ENCODE peak calls at places on chromosomes 4 and X, in five cellular contexts. One of them, this sample, is unnamed.

GRCh38 chrX:70168238-70169188 is 8.8 kb upstream of the DGAT2L6 start:
- DNase-seq in activated T-helper 1 cell treated with anti-CD3 and anti-CD28 coated beads, Interleukin-12 subunit alpha, Interleukin-12 subunit beta, Interleukin-2, Interleukin-4 antibody, amounts not matched to agents 30 ng/mL and 10 ng/mL and 1 ng/mL, durations not matched to agents 14 hours and 24 hours and 36 hours: no peak
- DNase-seq in stimulated activated CD4-positive, alpha-beta T cell treated with anti-CD3 and anti-CD28 coated beads, Interleukin-15, amount 100 ng/mL, for 1 hour: no peak
- DNase-seq in ELR: peak; percentile 77
- DNase-seq in brain microvascular endothelial cell: peak; percentile 55
- DNase-seq in this sample: no peak

GRCh38 chr4:86362510-86362909 is 2.7 kb upstream of the MAPK10 start:
- DNase-seq in brain microvascular endothelial cell: no peak
- DNase-seq in activated T-helper 1 cell treated with anti-CD3 and anti-CD28 coated beads, Interleukin-12 subunit alpha, Interleukin-12 subunit beta, Interleukin-2, Interleukin-4 antibody, amounts not matched to agents 30 ng/mL and 10 ng/mL and 1 ng/mL, durations not matched to agents 14 hours and 24 hours and 36 hours: no peak
- DNase-seq in stimulated activated CD4-positive, alpha-beta T cell treated with anti-CD3 and anti-CD28 coated beads, Interleukin-15, amount 100 ng/mL, for 1 hour: no peak
- DNase-seq in ELR: no peak
- DNase-seq in this sample: no peak

GRCh38 chr4:182346675-182347375 is 103.6 kb downstream of the TENM3 start:
- DNase-seq in brain microvascular endothelial cell: no peak
- DNase-seq in ELR: no peak
- DNase-seq in stimulated activated CD4-positive, alpha-beta T cell treated with anti-CD3 and anti-CD28 coated beads, Interleukin-15, amount 100 ng/mL, for 1 hour: no peak
- DNase-seq in activated T-helper 1 cell treated with anti-CD3 and anti-CD28 coated beads, Interleukin-12 subunit alpha, Interleukin-12 subunit beta, Interleukin-2, Interleukin-4 antibody, amounts not matched to agents 30 ng/mL and 10 ng/mL and 1 ng/mL, durations not matched to agents 14 hours and 24 hours and 36 hours: no peak
- DNase-seq in this sample: no peak

GRCh38 chr4:15396157-15396800 is 31.6 kb upstream of the C1QTNF7 start:
- DNase-seq in activated T-helper 1 cell treated with anti-CD3 and anti-CD28 coated beads, Interleukin-12 subunit alpha, Interleukin-12 subunit beta, Interleukin-2, Interleukin-4 antibody, amounts not matched to agents 30 ng/mL and 10 ng/mL and 1 ng/mL, durations not matched to agents 14 hours and 24 hours and 36 hours: peak; percentile 32
- DNase-seq in ELR: peak; percentile 57
- DNase-seq in brain microvascular endothelial cell: peak; percentile 60
- DNase-seq in stimulated activated CD4-positive, alpha-beta T cell treated with anti-CD3 and anti-CD28 coated beads, Interleukin-15, amount 100 ng/mL, for 1 hour: no peak
- DNase-seq in this sample: no peak

GRCh38 chrX:24494544-24495113 is 29.5 kb downstream of the PDK3 start:
- DNase-seq in brain microvascular endothelial cell: peak; percentile 58
- DNase-seq in stimulated activated CD4-positive, alpha-beta T cell treated with anti-CD3 and anti-CD28 coated beads, Interleukin-15, amount 100 ng/mL, for 1 hour: no peak
- DNase-seq in ELR: peak; percentile 62
- DNase-seq in activated T-helper 1 cell treated with anti-CD3 and anti-CD28 coated beads, Interleukin-12 subunit alpha, Interleukin-12 subunit beta, Interleukin-2, Interleukin-4 antibody, amounts not matched to agents 30 ng/mL and 10 ng/mL and 1 ng/mL, durations not matched to agents 14 hours and 24 hours and 36 hours: no peak
- DNase-seq in this sample: no peak

GRCh38 chr4:39786838-39787237 is 88.9 kb downstream of the UBE2K start:
- DNase-seq in activated T-helper 1 cell treated with anti-CD3 and anti-CD28 coated beads, Interleukin-12 subunit alpha, Interleukin-12 subunit beta, Interleukin-2, Interleukin-4 antibody, amounts not matched to agents 30 ng/mL and 10 ng/mL and 1 ng/mL, durations not matched to agents 14 hours and 24 hours and 36 hours: no peak
- DNase-seq in ELR: no peak
- DNase-seq in stimulated activated CD4-positive, alpha-beta T cell treated with anti-CD3 and anti-CD28 coated beads, Interleukin-15, amount 100 ng/mL, for 1 hour: no peak
- DNase-seq in brain microvascular endothelial cell: no peak
- DNase-seq in this sample: no peak

GRCh38 chr4:189124149-189124758 is 816.4 kb upstream of the FRG1 start:
- DNase-seq in stimulated activated CD4-positive, alpha-beta T cell treated with anti-CD3 and anti-CD28 coated beads, Interleukin-15, amount 100 ng/mL, for 1 hour: no peak
- DNase-seq in brain microvascular endothelial cell: peak; percentile 54
- DNase-seq in ELR: peak; percentile 14
- DNase-seq in activated T-helper 1 cell treated with anti-CD3 and anti-CD28 coated beads, Interleukin-12 subunit alpha, Interleukin-12 subunit beta, Interleukin-2, Interleukin-4 antibody, amounts not matched to agents 30 ng/mL and 10 ng/mL and 1 ng/mL, durations not matched to agents 14 hours and 24 hours and 36 hours: no peak
- DNase-seq in this sample: no peak

GRCh38 chr4:184280591-184281071 is 63.0 kb upstream of the ENPP6 start:
- DNase-seq in activated T-helper 1 cell treated with anti-CD3 and anti-CD28 coated beads, Interleukin-12 subunit alpha, Interleukin-12 subunit beta, Interleukin-2, Interleukin-4 antibody, amounts not matched to agents 30 ng/mL and 10 ng/mL and 1 ng/mL, durations not matched to agents 14 hours and 24 hours and 36 hours: no peak
- DNase-seq in brain microvascular endothelial cell: no peak
- DNase-seq in stimulated activated CD4-positive, alpha-beta T cell treated with anti-CD3 and anti-CD28 coated beads, Interleukin-15, amount 100 ng/mL, for 1 hour: no peak
- DNase-seq in ELR: no peak
- DNase-seq in this sample: no peak

GRCh38 chr4:169351860-169352259 is 81.1 kb upstream of the SH3RF1 start:
- DNase-seq in ELR: no peak
- DNase-seq in activated T-helper 1 cell treated with anti-CD3 and anti-CD28 coated beads, Interleukin-12 subunit alpha, Interleukin-12 subunit beta, Interleukin-2, Interleukin-4 antibody, amounts not matched to agents 30 ng/mL and 10 ng/mL and 1 ng/mL, durations not matched to agents 14 hours and 24 hours and 36 hours: no peak
- DNase-seq in stimulated activated CD4-positive, alpha-beta T cell treated with anti-CD3 and anti-CD28 coated beads, Interleukin-15, amount 100 ng/mL, for 1 hour: no peak
- DNase-seq in brain microvascular endothelial cell: no peak
- DNase-seq in this sample: no peak

GRCh38 chrX:53395605-53396298 is 26.7 kb downstream of the SMC1A start:
- DNase-seq in brain microvascular endothelial cell: no peak
- DNase-seq in activated T-helper 1 cell treated with anti-CD3 and anti-CD28 coated beads, Interleukin-12 subunit alpha, Interleukin-12 subunit beta, Interleukin-2, Interleukin-4 antibody, amounts not matched to agents 30 ng/mL and 10 ng/mL and 1 ng/mL, durations not matched to agents 14 hours and 24 hours and 36 hours: no peak
- DNase-seq in ELR: no peak
- DNase-seq in stimulated activated CD4-positive, alpha-beta T cell treated with anti-CD3 and anti-CD28 coated beads, Interleukin-15, amount 100 ng/mL, for 1 hour: no peak
- DNase-seq in this sample: no peak

GRCh38 chr4:147371661-147372060 is 109.2 kb upstream of the EDNRA start:
- DNase-seq in brain microvascular endothelial cell: peak; percentile 61
- DNase-seq in ELR: peak; percentile 90
- DNase-seq in activated T-helper 1 cell treated with anti-CD3 and anti-CD28 coated beads, Interleukin-12 subunit alpha, Interleukin-12 subunit beta, Interleukin-2, Interleukin-4 antibody, amounts not matched to agents 30 ng/mL and 10 ng/mL and 1 ng/mL, durations not matched to agents 14 hours and 24 hours and 36 hours: no peak
- DNase-seq in stimulated activated CD4-positive, alpha-beta T cell treated with anti-CD3 and anti-CD28 coated beads, Interleukin-15, amount 100 ng/mL, for 1 hour: no peak
- DNase-seq in this sample: no peak

GRCh38 chr4:138034871-138035270 is 207.3 kb downstream of the SLC7A11 start:
- DNase-seq in brain microvascular endothelial cell: no peak
- DNase-seq in ELR: peak; percentile 90
- DNase-seq in stimulated activated CD4-positive, alpha-beta T cell treated with anti-CD3 and anti-CD28 coated beads, Interleukin-15, amount 100 ng/mL, for 1 hour: no peak
- DNase-seq in activated T-helper 1 cell treated with anti-CD3 and anti-CD28 coated beads, Interleukin-12 subunit alpha, Interleukin-12 subunit beta, Interleukin-2, Interleukin-4 antibody, amounts not matched to agents 30 ng/mL and 10 ng/mL and 1 ng/mL, durations not matched to agents 14 hours and 24 hours and 36 hours: no peak
- DNase-seq in this sample: no peak

GRCh38 chrX:23811135-23811781 is 28.3 kb downstream of the SAT1 start:
- DNase-seq in ELR: no peak
- DNase-seq in stimulated activated CD4-positive, alpha-beta T cell treated with anti-CD3 and anti-CD28 coated beads, Interleukin-15, amount 100 ng/mL, for 1 hour: no peak
- DNase-seq in brain microvascular endothelial cell: no peak
- DNase-seq in activated T-helper 1 cell treated with anti-CD3 and anti-CD28 coated beads, Interleukin-12 subunit alpha, Interleukin-12 subunit beta, Interleukin-2, Interleukin-4 antibody, amounts not matched to agents 30 ng/mL and 10 ng/mL and 1 ng/mL, durations not matched to agents 14 hours and 24 hours and 36 hours: no peak
- DNase-seq in this sample: no peak

GRCh38 chr4:4320951-4321714 is 31.1 kb downstream of the ZBTB49 start:
- DNase-seq in ELR: no peak
- DNase-seq in activated T-helper 1 cell treated with anti-CD3 and anti-CD28 coated beads, Interleukin-12 subunit alpha, Interleukin-12 subunit beta, Interleukin-2, Interleukin-4 antibody, amounts not matched to agents 30 ng/mL and 10 ng/mL and 1 ng/mL, durations not matched to agents 14 hours and 24 hours and 36 hours: no peak
- DNase-seq in stimulated activated CD4-positive, alpha-beta T cell treated with anti-CD3 and anti-CD28 coated beads, Interleukin-15, amount 100 ng/mL, for 1 hour: no peak
- DNase-seq in brain microvascular endothelial cell: no peak
- DNase-seq in this sample: no peak

GRCh38 chr4:94416981-94417380 is 34.8 kb upstream of the PDLIM5 start:
- DNase-seq in activated T-helper 1 cell treated with anti-CD3 and anti-CD28 coated beads, Interleukin-12 subunit alpha, Interleukin-12 subunit beta, Interleukin-2, Interleukin-4 antibody, amounts not matched to agents 30 ng/mL and 10 ng/mL and 1 ng/mL, durations not matched to agents 14 hours and 24 hours and 36 hours: no peak
- DNase-seq in stimulated activated CD4-positive, alpha-beta T cell treated with anti-CD3 and anti-CD28 coated beads, Interleukin-15, amount 100 ng/mL, for 1 hour: no peak
- DNase-seq in ELR: no peak
- DNase-seq in brain microvascular endothelial cell: no peak
- DNase-seq in this sample: no peak

GRCh38 chrX:132480581-132481203 is 8.1 kb downstream of the MBNL3 start:
- DNase-seq in brain microvascular endothelial cell: no peak
- DNase-seq in stimulated activated CD4-positive, alpha-beta T cell treated with anti-CD3 and anti-CD28 coated beads, Interleukin-15, amount 100 ng/mL, for 1 hour: no peak
- DNase-seq in activated T-helper 1 cell treated with anti-CD3 and anti-CD28 coated beads, Interleukin-12 subunit alpha, Interleukin-12 subunit beta, Interleukin-2, Interleukin-4 antibody, amounts not matched to agents 30 ng/mL and 10 ng/mL and 1 ng/mL, durations not matched to agents 14 hours and 24 hours and 36 hours: peak; percentile 11
- DNase-seq in ELR: peak; percentile 13
- DNase-seq in this sample: no peak

GRCh38 chr4:100288167-100288566 is 97.9 kb upstream of the DDIT4L start:
- DNase-seq in brain microvascular endothelial cell: peak; percentile 52
- DNase-seq in stimulated activated CD4-positive, alpha-beta T cell treated with anti-CD3 and anti-CD28 coated beads, Interleukin-15, amount 100 ng/mL, for 1 hour: no peak
- DNase-seq in ELR: peak; percentile 76
- DNase-seq in activated T-helper 1 cell treated with anti-CD3 and anti-CD28 coated beads, Interleukin-12 subunit alpha, Interleukin-12 subunit beta, Interleukin-2, Interleukin-4 antibody, amounts not matched to agents 30 ng/mL and 10 ng/mL and 1 ng/mL, durations not matched to agents 14 hours and 24 hours and 36 hours: no peak
- DNase-seq in this sample: no peak

GRCh38 chr4:74394476-74395136 is 29.7 kb downstream of the EREG start:
- DNase-seq in stimulated activated CD4-positive, alpha-beta T cell treated with anti-CD3 and anti-CD28 coated beads, Interleukin-15, amount 100 ng/mL, for 1 hour: no peak
- DNase-seq in ELR: peak; percentile 88
- DNase-seq in brain microvascular endothelial cell: peak; percentile 93
- DNase-seq in activated T-helper 1 cell treated with anti-CD3 and anti-CD28 coated beads, Interleukin-12 subunit alpha, Interleukin-12 subunit beta, Interleukin-2, Interleukin-4 antibody, amounts not matched to agents 30 ng/mL and 10 ng/mL and 1 ng/mL, durations not matched to agents 14 hours and 24 hours and 36 hours: no peak
- DNase-seq in this sample: no peak

GRCh38 chr4:112896326-112896892 is 153.0 kb upstream of the ANK2 start:
- DNase-seq in stimulated activated CD4-positive, alpha-beta T cell treated with anti-CD3 and anti-CD28 coated beads, Interleukin-15, amount 100 ng/mL, for 1 hour: no peak
- DNase-seq in brain microvascular endothelial cell: no peak
- DNase-seq in activated T-helper 1 cell treated with anti-CD3 and anti-CD28 coated beads, Interleukin-12 subunit alpha, Interleukin-12 subunit beta, Interleukin-2, Interleukin-4 antibody, amounts not matched to agents 30 ng/mL and 10 ng/mL and 1 ng/mL, durations not matched to agents 14 hours and 24 hours and 36 hours: no peak
- DNase-seq in ELR: no peak
- DNase-seq in this sample: no peak

GRCh38 chr4:52861171-52861873 is 795 bp upstream of the RASL11B start:
- DNase-seq in ELR: no peak
- DNase-seq in brain microvascular endothelial cell: no peak
- DNase-seq in stimulated activated CD4-positive, alpha-beta T cell treated with anti-CD3 and anti-CD28 coated beads, Interleukin-15, amount 100 ng/mL, for 1 hour: no peak
- DNase-seq in activated T-helper 1 cell treated with anti-CD3 and anti-CD28 coated beads, Interleukin-12 subunit alpha, Interleukin-12 subunit beta, Interleukin-2, Interleukin-4 antibody, amounts not matched to agents 30 ng/mL and 10 ng/mL and 1 ng/mL, durations not matched to agents 14 hours and 24 hours and 36 hours: no peak
- DNase-seq in this sample: no peak

GRCh38 chrX:102840871-102841705 is 96.0 kb upstream of the RAB40AL start:
- DNase-seq in stimulated activated CD4-positive, alpha-beta T cell treated with anti-CD3 and anti-CD28 coated beads, Interleukin-15, amount 100 ng/mL, for 1 hour: no peak
- DNase-seq in ELR: peak; percentile 38
- DNase-seq in activated T-helper 1 cell treated with anti-CD3 and anti-CD28 coated beads, Interleukin-12 subunit alpha, Interleukin-12 subunit beta, Interleukin-2, Interleukin-4 antibody, amounts not matched to agents 30 ng/mL and 10 ng/mL and 1 ng/mL, durations not matched to agents 14 hours and 24 hours and 36 hours: no peak
- DNase-seq in brain microvascular endothelial cell: peak; percentile 8
- DNase-seq in this sample: no peak

GRCh38 chr4:80156410-80156809 is 40.9 kb upstream of the PRDM8 start:
- DNase-seq in stimulated activated CD4-positive, alpha-beta T cell treated with anti-CD3 and anti-CD28 coated beads, Interleukin-15, amount 100 ng/mL, for 1 hour: no peak
- DNase-seq in activated T-helper 1 cell treated with anti-CD3 and anti-CD28 coated beads, Interleukin-12 subunit alpha, Interleukin-12 subunit beta, Interleukin-2, Interleukin-4 antibody, amounts not matched to agents 30 ng/mL and 10 ng/mL and 1 ng/mL, durations not matched to agents 14 hours and 24 hours and 36 hours: no peak
- DNase-seq in ELR: no peak
- DNase-seq in brain microvascular endothelial cell: no peak
- DNase-seq in this sample: no peak

GRCh38 chrX:133414399-133415275 is 652 bp downstream of the GPC4 start:
- DNase-seq in ELR: no peak
- DNase-seq in activated T-helper 1 cell treated with anti-CD3 and anti-CD28 coated beads, Interleukin-12 subunit alpha, Interleukin-12 subunit beta, Interleukin-2, Interleukin-4 antibody, amounts not matched to agents 30 ng/mL and 10 ng/mL and 1 ng/mL, durations not matched to agents 14 hours and 24 hours and 36 hours: no peak
- DNase-seq in brain microvascular endothelial cell: no peak
- DNase-seq in stimulated activated CD4-positive, alpha-beta T cell treated with anti-CD3 and anti-CD28 coated beads, Interleukin-15, amount 100 ng/mL, for 1 hour: no peak
- DNase-seq in this sample: no peak

GRCh38 chr4:100188829-100189228 is 1.4 kb downstream of the DDIT4L start:
- DNase-seq in activated T-helper 1 cell treated with anti-CD3 and anti-CD28 coated beads, Interleukin-12 subunit alpha, Interleukin-12 subunit beta, Interleukin-2, Interleukin-4 antibody, amounts not matched to agents 30 ng/mL and 10 ng/mL and 1 ng/mL, durations not matched to agents 14 hours and 24 hours and 36 hours: no peak
- DNase-seq in brain microvascular endothelial cell: no peak
- DNase-seq in ELR: no peak
- DNase-seq in stimulated activated CD4-positive, alpha-beta T cell treated with anti-CD3 and anti-CD28 coated beads, Interleukin-15, amount 100 ng/mL, for 1 hour: no peak
- DNase-seq in this sample: peak; percentile 70

GRCh38 chr4:152676052-152676854 is 3.5 kb downstream of the TMEM154 start:
- DNase-seq in brain microvascular endothelial cell: no peak
- DNase-seq in activated T-helper 1 cell treated with anti-CD3 and anti-CD28 coated beads, Interleukin-12 subunit alpha, Interleukin-12 subunit beta, Interleukin-2, Interleukin-4 antibody, amounts not matched to agents 30 ng/mL and 10 ng/mL and 1 ng/mL, durations not matched to agents 14 hours and 24 hours and 36 hours: no peak
- DNase-seq in ELR: no peak
- DNase-seq in stimulated activated CD4-positive, alpha-beta T cell treated with anti-CD3 and anti-CD28 coated beads, Interleukin-15, amount 100 ng/mL, for 1 hour: no peak
- DNase-seq in this sample: no peak

GRCh38 chrX:110167952-110168451 is 149.9 kb downstream of the AMMECR1 start:
- DNase-seq in brain microvascular endothelial cell: peak; percentile 28
- DNase-seq in ELR: peak; percentile 65
- DNase-seq in stimulated activated CD4-positive, alpha-beta T cell treated with anti-CD3 and anti-CD28 coated beads, Interleukin-15, amount 100 ng/mL, for 1 hour: peak; percentile 12
- DNase-seq in activated T-helper 1 cell treated with anti-CD3 and anti-CD28 coated beads, Interleukin-12 subunit alpha, Interleukin-12 subunit beta, Interleukin-2, Interleukin-4 antibody, amounts not matched to agents 30 ng/mL and 10 ng/mL and 1 ng/mL, durations not matched to agents 14 hours and 24 hours and 36 hours: peak; percentile 10
- DNase-seq in this sample: no peak